ENCODE peak calls at places on chromosomes 13 and 19, in six cellular contexts. C, T, K, X, J and D are unnamed samples. For H3K36me3, the result is how much of the 10 kb centered on the place peaks cover.

GRCh38 chr13:47005761-47006414 is 109.0 kb upstream of the HTR2A start:
- DNase-seq in C (no peak), T (peak), K (no peak), X (no peak), J (no peak), D (no peak)

GRCh38 chr13:61414686-61415664 is 674 bp downstream of the PCDH20 start:
- DNase-seq in C (peak), T (peak), K (peak), X (no peak), J (peak), D (peak)

GRCh38 chr19:21483589-21484170 is 21.7 kb upstream of the ZNF429 start:
- DNase-seq in C (peak), T (no peak), K (no peak), X (peak), J (no peak), D (peak)

GRCh38 chr13:113537205-113537604 is 46.7 kb upstream of the DCUN1D2 start:
- DNase-seq in C (no peak), T (no peak), K (no peak), X (no peak), J (no peak), D (no peak)

GRCh38 chr19:12723383-12723642 is 419 bp downstream of the TNPO2 start:
- DNase-seq in C (no peak), T (peak), K (no peak), X (peak), J (no peak), D (peak)

GRCh38 chr13:43441464-43441863 is 345.3 kb downstream of the ENOX1 start:
- DNase-seq in C (no peak), T (no peak), K (no peak), X (no peak), J (no peak), D (no peak)

GRCh38 chr19:23817519-23817918 is 58.8 kb upstream of the ZNF681 start:
- DNase-seq in C (peak), T (peak), K (peak), X (peak), J (peak), D (peak)

GRCh38 chr13:94602467-94602866 is 810 bp downstream of the GPR180 start:
- DNase-seq in C (no peak), T (no peak), K (no peak), X (peak), J (no peak), D (no peak)

GRCh38 chr13:103537616-103538015 is 471.4 kb upstream of the SLC10A2 start:
- DNase-seq in C (no peak), T (no peak), K (no peak), X (no peak), J (no peak), D (no peak)
- H3K9ac ChIP-seq in C (no peak), T (no peak), K (no peak), X (no peak), J (no peak), D (no peak)

DNA sequence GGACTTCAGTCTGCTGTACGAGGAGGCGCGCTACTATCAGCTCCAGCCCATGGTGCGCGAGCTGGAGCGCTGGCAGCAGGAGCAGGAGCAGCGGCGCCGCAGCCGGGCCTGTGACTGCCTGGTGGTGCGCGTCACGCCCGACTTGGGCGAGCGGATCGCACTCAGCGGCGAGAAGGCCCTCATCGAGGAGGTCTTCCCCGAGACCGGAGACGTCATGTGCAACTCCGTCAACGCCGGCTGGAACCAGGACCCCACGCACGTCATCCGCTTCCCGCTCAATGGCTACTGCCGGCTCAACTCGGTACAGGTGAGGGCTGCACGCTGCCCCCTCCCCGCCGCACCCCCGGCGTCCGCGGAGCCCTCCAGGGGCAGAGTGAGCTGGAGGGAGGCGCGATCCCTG is 14.6 kb downstream of the KCTD15 start:
- DNase-seq in C (no peak), T (no peak), K (no peak), X (no peak), J (no peak), D (no peak)
- H3K36me3 ChIP-seq in C (under half), T (under half), K (under half), X (under half), J (under half), D (under half)

DNA sequence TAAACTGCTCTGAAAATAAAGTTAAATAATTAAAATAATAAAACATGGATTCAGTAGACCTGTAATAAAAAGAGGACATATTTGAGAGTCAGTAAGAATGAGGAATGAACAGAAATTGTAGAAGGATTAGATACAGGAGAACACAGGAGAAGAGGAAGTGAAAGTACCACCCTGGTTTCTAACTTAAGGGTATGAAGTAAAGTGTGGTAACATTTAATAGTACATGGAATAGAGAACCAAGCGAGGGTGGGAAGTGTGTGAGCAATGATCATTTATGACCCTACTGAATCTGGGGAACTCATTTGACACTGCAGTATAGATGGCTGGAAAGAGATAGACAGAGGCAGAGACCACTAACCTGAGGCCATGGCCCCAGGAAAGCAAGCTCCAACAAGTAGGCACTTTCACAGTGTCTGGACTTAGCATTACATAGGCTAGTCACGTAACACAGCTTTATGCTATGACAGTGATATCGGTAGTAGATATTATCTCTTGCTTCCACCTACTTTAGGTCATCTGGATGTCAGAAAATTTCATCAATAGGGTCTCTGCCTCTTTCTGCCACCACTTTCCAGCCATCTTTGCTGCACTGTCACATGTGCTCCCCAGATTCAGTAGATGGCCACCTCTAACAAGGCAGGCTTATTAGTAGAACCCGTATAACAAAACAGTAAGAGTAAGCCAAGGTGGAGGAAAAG is 633.9 kb upstream of the MIR17HG start:
- DNase-seq in C (no peak), T (no peak), K (no peak), X (no peak), J (no peak), D (no peak)
- H3K9ac ChIP-seq in C (no peak), T (no peak), K (no peak), X (no peak), J (no peak), D (no peak)

DNA sequence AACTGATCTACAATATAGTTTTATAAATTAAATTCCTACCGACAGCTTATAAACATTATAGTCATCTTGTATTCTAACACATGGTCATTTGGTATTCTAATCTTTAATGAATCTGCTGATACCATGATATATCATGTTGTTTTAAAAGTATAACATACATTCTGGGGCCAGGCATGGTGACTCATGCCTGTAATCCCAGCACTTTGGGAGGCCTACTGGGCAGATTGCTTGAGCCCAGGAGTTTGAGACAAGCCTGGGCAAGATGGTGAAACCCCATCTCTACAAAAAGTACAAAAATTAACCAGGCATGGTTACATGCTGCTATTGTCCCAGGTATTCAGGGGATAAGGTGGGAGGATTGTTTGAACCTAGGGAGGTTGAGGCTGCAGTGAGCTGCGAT is 3.1 kb downstream of the ZNF383 start:
- DNase-seq in C (no peak), T (no peak), K (peak), X (no peak), J (no peak), D (peak)
- H3K36me3 ChIP-seq in C (under half), T (under half), K (under half), X (half or more), J (under half), D (under half)

DNA sequence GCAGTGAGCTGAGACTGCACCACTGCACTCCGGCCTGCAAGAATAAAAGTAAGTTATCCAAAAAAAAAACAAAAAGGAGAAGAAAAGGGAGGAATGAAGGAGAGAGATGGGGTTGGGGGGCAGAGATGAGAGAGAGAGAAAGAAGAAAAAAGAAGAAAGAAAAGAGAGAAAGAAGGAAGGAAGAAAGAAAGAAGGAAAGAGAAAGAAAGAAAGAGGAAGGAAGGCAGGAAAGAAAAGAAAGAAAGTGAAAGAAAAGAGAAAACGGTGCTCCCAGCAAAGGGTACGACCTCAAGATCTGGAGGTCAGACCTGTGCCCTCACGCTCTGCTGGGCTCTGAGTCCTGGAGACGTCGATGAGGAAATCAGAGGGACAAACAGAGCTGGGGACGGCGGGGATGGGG is 3.7 kb downstream of the A1BG start:
- DNase-seq in C (no peak), T (no peak), K (no peak), X (no peak), J (no peak), D (no peak)
- H3K9ac ChIP-seq in C (no peak), T (no peak), K (no peak), X (no peak), J (no peak), D (no peak)

GRCh38 chr19:56596676-56597075 is 1.6 kb downstream of the ZNF71 start:
- DNase-seq in C (no peak), T (no peak), K (no peak), X (no peak), J (no peak), D (no peak)

GRCh38 chr19:56595548-56595899 is 422 bp downstream of the ZNF71 start:
- DNase-seq in C (no peak), T (peak), K (no peak), X (no peak), J (peak), D (no peak)

GRCh38 chr19:56597696-56598095 is 2.6 kb downstream of the ZNF71 start:
- DNase-seq in C (no peak), T (peak), K (peak), X (no peak), J (peak), D (no peak)

GRCh38 chr19:56603829-56604228 is 8.7 kb downstream of the ZNF71 start:
- DNase-seq in C (no peak), T (peak), K (peak), X (no peak), J (peak), D (peak)

GRCh38 chr19:56601375-56601774 is 6.3 kb downstream of the ZNF71 start:
- DNase-seq in C (no peak), T (peak), K (peak), X (no peak), J (peak), D (no peak)
- H3K36me3 ChIP-seq in C (under half), T (under half), K (under half), X (half or more), J (under half), D (under half)

GRCh38 chr13:71290963-71291937 is 575.8 kb downstream of the DACH1 start:
- DNase-seq in C (no peak), T (peak), K (peak), X (peak), J (no peak), D (peak)
- H3K9ac ChIP-seq in C (no peak), T (no peak), K (no peak), X (peak), J (no peak), D (peak)